ENCODE peak calls at places on chromosome 7, in six cellular contexts. F, E, B, L, N and R are unnamed samples.

GRCh38 chr7:130037703-130038102 is 13.5 kb downstream of the ZC3HC1 start:
- DNase-seq in N (no peak), L (no peak), E (peak; percentile 51), B (peak; percentile 20), F (no peak), R (no peak)

GRCh38 chr7:156652886-156653568 is 12.5 kb downstream of the RNF32 start:
- DNase-seq in L (no peak), F (no peak), E (peak; percentile 31), B (peak; percentile 62), N (no peak), R (no peak)

GRCh38 chr7:33686001-33686591 is 219.2 kb upstream of the BMPER start:
- DNase-seq in L (no peak), E (no peak), N (no peak), B (no peak), F (no peak), R (no peak)

GRCh38 chr7:27031289-27032172 is 64.3 kb downstream of the HOXA1 start:
- DNase-seq in F (peak; percentile 36), E (peak; percentile 82), L (no peak), N (no peak), B (peak; percentile 87), R (peak; percentile 51)

GRCh38 chr7:142177869-142178268 is 66.4 kb downstream of the MGAM2 start:
- DNase-seq in N (no peak), B (no peak), E (no peak), F (no peak), L (no peak), R (no peak)

GRCh38 chr7:107312418-107312817 is 143.6 kb downstream of the HBP1 start:
- DNase-seq in E (peak; percentile 31), B (peak; percentile 76), L (no peak), F (no peak), N (no peak), R (no peak)

GRCh38 chr7:1497293-1497927 is 6.8 kb downstream of the INTS1 start:
- DNase-seq in N (no peak), F (no peak), L (no peak), E (no peak), B (no peak), R (no peak)

GRCh38 chr7:93715234-93715633 is 140.7 kb upstream of the CALCR start:
- DNase-seq in N (peak; percentile 65), B (peak; percentile 39), F (peak; percentile 49), E (peak; percentile 71), L (no peak), R (peak; percentile 25)

GRCh38 chr7:123282181-123282580 is 82.4 kb upstream of the SLC13A1 start:
- DNase-seq in B (no peak), E (no peak), L (no peak), F (no peak), N (no peak), R (no peak)

GRCh38 chr7:25216837-25217236 is 11.4 kb downstream of the NPVF start:
- DNase-seq in N (no peak), E (peak; percentile 67), F (peak; percentile 59), B (peak; percentile 38), L (no peak), R (peak; percentile 54)

GRCh38 chr7:6106140-6106904 is 75.1 kb downstream of the ANKRD61 start:
- DNase-seq in L (no peak), B (peak; percentile 38), E (peak; percentile 32), F (peak; percentile 67), N (no peak), R (peak; percentile 54)

GRCh38 chr7:136105191-136105590 is 128.0 kb upstream of the MTPN start:
- DNase-seq in E (no peak), N (no peak), F (no peak), L (no peak), B (no peak), R (no peak)

GRCh38 chr7:150367187-150367510 is 1.5 kb upstream of the REPIN1 start:
- DNase-seq in F (peak; percentile 54), E (no peak), L (no peak), N (no peak), B (no peak), R (no peak)

GRCh38 chr7:150451833-150452431 is 1.5 kb downstream of the GIMAP8 start:
- DNase-seq in L (no peak), N (no peak), F (peak; percentile 82), E (no peak), B (no peak), R (no peak)

GRCh38 chr7:131057015-131057518 is 270.6 kb upstream of the MKLN1 start:
- DNase-seq in B (peak; percentile 86), L (no peak), F (peak; percentile 59), E (peak; percentile 76), N (no peak), R (peak; percentile 87)

GRCh38 chr7:73746378-73746777 is 7.8 kb upstream of the ABHD11 start:
- DNase-seq in E (no peak), N (peak; percentile 24), F (no peak), B (no peak), L (no peak), R (no peak)

GRCh38 chr7:108097703-108098102 is 32.5 kb downstream of the LAMB4 start:
- DNase-seq in E (no peak), B (no peak), F (peak; percentile 7), L (no peak), N (no peak), R (peak; percentile 14)

GRCh38 chr7:127892488-127893314 is 138.5 kb downstream of the LRRC4 start:
- DNase-seq in N (no peak), L (no peak), B (peak; percentile 71), E (peak; percentile 39), F (no peak), R (no peak)

DNA sequence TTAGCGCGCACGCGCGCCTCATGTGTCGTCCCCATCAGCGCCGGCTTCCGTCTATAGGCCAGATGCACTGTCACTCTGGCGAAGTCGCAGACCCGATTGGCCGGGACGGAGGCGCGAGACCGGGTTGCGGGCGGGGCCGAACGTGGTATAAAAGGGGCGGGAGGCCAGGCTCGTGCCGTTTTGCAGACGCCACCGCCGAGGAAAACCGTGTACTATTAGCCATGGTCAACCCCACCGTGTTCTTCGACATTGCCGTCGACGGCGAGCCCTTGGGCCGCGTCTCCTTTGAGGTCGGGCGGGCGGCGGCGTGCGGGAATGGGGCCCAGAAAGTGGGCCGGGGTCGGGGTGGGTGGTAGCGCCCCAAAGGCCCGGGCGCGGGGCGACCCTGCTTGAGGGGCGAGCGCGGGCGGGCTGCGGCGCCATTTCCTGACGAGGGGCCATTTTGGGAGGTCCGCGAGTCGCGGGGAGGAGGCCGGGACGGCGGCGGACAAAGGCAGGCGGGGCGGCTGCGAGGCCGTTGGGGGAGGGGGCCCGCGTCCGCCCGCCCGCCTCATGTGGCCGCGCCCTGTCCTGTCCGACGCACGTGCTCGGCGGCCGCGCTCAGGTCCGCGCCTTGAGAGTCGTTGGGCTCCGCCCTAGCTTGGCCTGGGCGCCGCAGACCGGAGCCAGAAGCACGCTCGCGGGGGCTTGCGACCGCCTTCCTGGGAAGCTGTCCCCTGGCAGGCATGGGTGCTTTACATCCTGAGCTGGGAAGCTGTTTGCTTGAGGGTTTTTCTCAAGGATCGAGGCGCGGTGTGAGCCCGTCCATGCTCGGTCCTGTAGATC is at the start of gene PPIA:
- DNase-seq in L (peak; percentile 89), B (peak; percentile 98), E (peak; percentile 100), F (peak; percentile 100), N (peak; percentile 100), R (peak; percentile 98)
- H3K4me3 ChIP-seq in L (peak within 1 kb of the TSS; percentile 98), B (peak within 1 kb of the TSS; percentile 91), E (peak within 1 kb of the TSS; percentile 95), F (peak within 1 kb of the TSS; percentile 99), N (peak within 1 kb of the TSS; percentile 95), R (peak within 1 kb of the TSS; percentile 98)

GRCh38 chr7:98250789-98251188 is 1.2 kb downstream of the TECPR1 start:
- DNase-seq in L (no peak), E (no peak), B (no peak), N (no peak), F (peak; percentile 64), R (peak; percentile 67)
- H3K4me3 ChIP-seq in L (no peak overlapping the region), E (no peak overlapping the region), B (no peak overlapping the region), N (peak overlapping the region; percentile 91), F (peak overlapping the region; percentile 84), R (peak overlapping the region; percentile 87)

GRCh38 chr7:139370301-139370942 is 10.7 kb downstream of the LUC7L2 start:
- DNase-seq in E (no peak), F (no peak), L (no peak), B (no peak), N (no peak), R (no peak)
- H3K4me3 ChIP-seq in E (no peak overlapping the region), F (no peak overlapping the region), L (no peak overlapping the region), B (no peak overlapping the region), N (no peak overlapping the region), R (no peak overlapping the region)

DNA sequence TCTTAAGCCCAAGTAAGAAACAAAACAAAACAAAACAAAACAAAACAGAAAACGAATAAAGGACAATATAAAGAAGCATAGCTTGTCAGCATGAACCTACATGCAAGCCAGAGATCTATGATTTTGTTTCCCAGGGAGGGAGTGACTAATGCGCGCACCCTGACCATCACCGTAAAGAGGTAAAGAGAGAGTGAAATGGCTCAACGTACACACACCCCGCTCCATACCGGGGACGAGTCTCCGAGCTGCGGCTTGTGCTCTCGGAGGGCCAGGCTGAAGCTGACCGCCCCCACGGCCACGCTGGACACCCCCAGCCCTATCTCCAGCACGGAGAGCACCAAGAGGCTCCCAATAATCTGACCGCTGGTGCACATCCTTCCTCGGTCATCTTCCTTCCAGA is 1.1 kb downstream of the TMEM196 start:
- DNase-seq in N (no peak), E (no peak), B (no peak), L (no peak), F (no peak), R (no peak)
- H3K4me3 ChIP-seq in N (no peak overlapping the region), E (no peak overlapping the region), B (no peak overlapping the region), L (peak overlapping the region; percentile 63), F (no peak overlapping the region), R (no peak overlapping the region)

GRCh38 chr7:43700059-43700501 is 29.2 kb downstream of the COA1 start:
- DNase-seq in L (no peak), F (peak; percentile 66), B (peak; percentile 82), N (no peak), E (peak; percentile 80), R (peak; percentile 48)
- H3K4me3 ChIP-seq in L (no peak overlapping the region), F (no peak overlapping the region), B (no peak overlapping the region), N (no peak overlapping the region), E (no peak overlapping the region), R (no peak overlapping the region)

GRCh38 chr7:91267558-91267955 is 3.3 kb downstream of the FZD1 start:
- DNase-seq in L (no peak), E (peak; percentile 50), N (no peak), B (peak; percentile 75), F (no peak), R (no peak)
- H3K4me3 ChIP-seq in L (no peak overlapping the region), E (peak overlapping the region; percentile 72), N (peak overlapping the region; percentile 84), B (peak overlapping the region; percentile 75), F (no peak overlapping the region), R (no peak overlapping the region)